ENCODE peak calls at places on chromosomes 16 and 17, in six cellular contexts. G, J, R, U, E and A are unnamed samples.

GRCh38 chr16:5323284-5323683 is 225.7 kb upstream of the EEF2KMT start:
- DNase-seq in G (no peak), J (no peak), R (no peak), U (no peak), E (no peak), A (no peak)

GRCh38 chr17:57924677-57925076 is 30.5 kb downstream of the CUEDC1 start:
- DNase-seq in G (no peak), J (no peak), R (no peak), U (no peak), E (no peak), A (no peak)

GRCh38 chr17:42535400-42536047 is 517 bp upstream of the NAGLU start:
- DNase-seq in G (no peak), J (no peak), R (no peak), U (no peak), E (no peak), A (no peak)

GRCh38 chr16:9338510-9338909 is 247.1 kb downstream of the HAPSTR1 start:
- DNase-seq in G (no peak), J (no peak), R (no peak), U (no peak), E (no peak), A (no peak)

GRCh38 chr17:1776857-1777256 is 15.0 kb downstream of the SERPINF1 start:
- DNase-seq in G (no peak), J (no peak), R (no peak), U (no peak), E (no peak), A (no peak)

GRCh38 chr16:19717319-19717718 is 708 bp downstream of the KNOP1 start:
- DNase-seq in G (no peak), J (no peak), R (no peak), U (no peak), E (peak; percentile 23), A (no peak)

GRCh38 chr16:27221576-27222498 is 18.5 kb downstream of the KDM8 start:
- DNase-seq in G (no peak), J (no peak), R (no peak), U (no peak), E (no peak), A (no peak)

GRCh38 chr17:36188891-36189306 is 7.7 kb downstream of the CCL3L1 start:
- DNase-seq in G (no peak), J (no peak), R (no peak), U (no peak), E (peak; percentile 49), A (peak; percentile 52)

GRCh38 chr16:61929801-61930200 is 106.4 kb downstream of the CDH8 start:
- DNase-seq in G (no peak), J (no peak), R (no peak), U (no peak), E (no peak), A (no peak)

GRCh38 chr16:2471016-2471652 is at the start of gene NTN3:
- DNase-seq in G (no peak), J (no peak), R (no peak), U (no peak), E (no peak), A (no peak)

GRCh38 chr17:6910987-6911603 is 79.6 kb upstream of the TEKT1 start:
- DNase-seq in G (peak; percentile 38), J (no peak), R (no peak), U (no peak), E (peak; percentile 48), A (peak; percentile 13)

GRCh38 chr16:16021988-16022682 is 72.7 kb downstream of the ABCC1 start:
- DNase-seq in G (peak; percentile 92), J (no peak), R (peak; percentile 91), U (peak; percentile 74), E (peak; percentile 81), A (peak; percentile 24)

GRCh38 chr16:20181949-20182348 is 108.3 kb upstream of the GPR139 start:
- DNase-seq in G (no peak), J (no peak), R (no peak), U (no peak), E (no peak), A (no peak)

GRCh38 chr17:14304876-14305636 is 4.2 kb downstream of the HS3ST3B1 start:
- DNase-seq in G (no peak), J (no peak), R (no peak), U (no peak), E (no peak), A (no peak)

GRCh38 chr16:67967956-67968439 is 439 bp downstream of the SLC12A4 start:
- DNase-seq in G (no peak), J (peak; percentile 47), R (no peak), U (peak; percentile 47), E (no peak), A (no peak)

GRCh38 chr17:80053102-80053501 is 16.7 kb downstream of the CCDC40 start:
- DNase-seq in G (no peak), J (no peak), R (no peak), U (no peak), E (no peak), A (no peak)

GRCh38 chr17:10523043-10523442 is 4.7 kb upstream of the MYH1 start:
- DNase-seq in G (no peak), J (no peak), R (no peak), U (no peak), E (no peak), A (no peak)

GRCh38 chr17:15659663-15660062 is 24.4 kb downstream of the TRIM16 start:
- DNase-seq in G (no peak), J (no peak), R (no peak), U (no peak), E (no peak), A (no peak)

GRCh38 chr17:66755101-66755943 is 79.6 kb upstream of the CACNG5 start:
- DNase-seq in G (no peak), J (no peak), R (no peak), U (peak; percentile 55), E (peak; percentile 2), A (peak; percentile 58)

GRCh38 chr17:63439682-63440081 is 6.4 kb downstream of the CYB561 start:
- DNase-seq in G (no peak), J (peak; percentile 47), R (no peak), U (no peak), E (peak; percentile 37), A (no peak)

GRCh38 chr17:81346908-81347349 is 48.3 kb upstream of the BAHCC1 start:
- DNase-seq in G (no peak), J (no peak), R (peak; percentile 31), U (no peak), E (no peak), A (no peak)

GRCh38 chr17:78112508-78113471 is 15.8 kb downstream of the TMC6 start:
- DNase-seq in G (peak; percentile 20), J (peak; percentile 86), R (peak; percentile 86), U (peak; percentile 92), E (peak; percentile 68), A (peak; percentile 70)

GRCh38 chr16:81445143-81445922 is 725 bp downstream of the CMIP start:
- DNase-seq in G (no peak), J (peak; percentile 64), R (no peak), U (peak; percentile 55), E (peak; percentile 37), A (no peak)

GRCh38 chr16:48081656-48082055 is 74.1 kb downstream of the ABCC12 start:
- DNase-seq in G (peak; percentile 61), J (no peak), R (no peak), U (no peak), E (no peak), A (no peak)

GRCh38 chr16:85523602-85524364 is 89.3 kb upstream of the GSE1 start:
- DNase-seq in G (peak; percentile 22), J (no peak), R (no peak), U (no peak), E (no peak), A (no peak)

GRCh38 chr17:55674107-55674506 is 48.6 kb downstream of the TMEM100 start:
- DNase-seq in G (no peak), J (no peak), R (no peak), U (no peak), E (no peak), A (no peak)

GRCh38 chr16:53804467-53804866 is 100.5 kb downstream of the FTO start:
- DNase-seq in G (no peak), J (no peak), R (no peak), U (no peak), E (no peak), A (no peak)

GRCh38 chr17:82320956-82321927 is 3.8 kb upstream of the CD7 start:
- DNase-seq in G (no peak), J (peak; percentile 88), R (no peak), U (peak; percentile 67), E (peak; percentile 36), A (no peak)

GRCh38 chr16:4915226-4915761 is 21.7 kb downstream of the PPL start:
- DNase-seq in G (peak; percentile 68), J (no peak), R (no peak), U (no peak), E (no peak), A (no peak)

GRCh38 chr16:9338068-9338467 is 246.6 kb downstream of the HAPSTR1 start:
- DNase-seq in G (no peak), J (no peak), R (no peak), U (no peak), E (no peak), A (no peak)

GRCh38 chr16:15925631-15926030 is 23.8 kb upstream of the ABCC1 start:
- DNase-seq in G (no peak), J (no peak), R (no peak), U (no peak), E (no peak), A (no peak)

GRCh38 chr17:51391992-51392654 is 131.8 kb downstream of the UTP18 start:
- DNase-seq in G (no peak), J (no peak), R (no peak), U (no peak), E (no peak), A (no peak)

GRCh38 chr17:1203111-1203966 is 23.6 kb upstream of the ABR start:
- DNase-seq in G (no peak), J (peak; percentile 69), R (peak; percentile 75), U (peak; percentile 61), E (peak; percentile 57), A (no peak)